ENCODE peak calls at places on chromosomes 11 and 22, in eight cellular contexts. One of them, this sample, is unnamed.

GRCh38 chr11:46643986-46644385 is 26.6 kb downstream of the ATG13 start:
- DNase-seq in uterus: no peak
- DNase-seq in spleen: no peak
- DNase-seq in lower leg skin: no peak
- DNase-seq in A549: no peak
- DNase-seq in IMR-90: no peak
- DNase-seq in endothelial cell of umbilical vein: no peak
- DNase-seq in thyroid gland: no peak
- DNase-seq in this sample: no peak

GRCh38 chr22:39519681-39520053 is 695 bp upstream of the ATF4 start:
- DNase-seq in spleen: no peak
- DNase-seq in uterus: peak
- DNase-seq in lower leg skin: peak
- DNase-seq in IMR-90: no peak
- DNase-seq in endothelial cell of umbilical vein: no peak
- DNase-seq in A549: peak
- DNase-seq in thyroid gland: peak
- DNase-seq in this sample: no peak

GRCh38 chr22:49062155-49063039 is 765.3 kb downstream of the BRD1 start:
- DNase-seq in thyroid gland: no peak
- DNase-seq in uterus: no peak
- DNase-seq in spleen: no peak
- DNase-seq in lower leg skin: no peak
- DNase-seq in IMR-90: no peak
- DNase-seq in A549: no peak
- DNase-seq in endothelial cell of umbilical vein: no peak
- DNase-seq in this sample: no peak

GRCh38 chr11:112509300-112509699 is 248.6 kb upstream of the PLET1 start:
- DNase-seq in IMR-90: no peak
- DNase-seq in endothelial cell of umbilical vein: no peak
- DNase-seq in thyroid gland: no peak
- DNase-seq in lower leg skin: no peak
- DNase-seq in uterus: no peak
- DNase-seq in A549: no peak
- DNase-seq in spleen: no peak
- DNase-seq in this sample: no peak

GRCh38 chr11:125502198-125502597 is 6.1 kb upstream of the FEZ1 start:
- DNase-seq in IMR-90: no peak
- DNase-seq in A549: no peak
- DNase-seq in uterus: no peak
- DNase-seq in lower leg skin: no peak
- DNase-seq in thyroid gland: no peak
- DNase-seq in endothelial cell of umbilical vein: no peak
- DNase-seq in spleen: no peak
- DNase-seq in this sample: no peak

GRCh38 chr11:82732734-82733443 is 775 bp downstream of the FAM181B start:
- DNase-seq in lower leg skin: no peak
- DNase-seq in endothelial cell of umbilical vein: peak
- DNase-seq in A549: no peak
- DNase-seq in spleen: peak
- DNase-seq in uterus: no peak
- DNase-seq in IMR-90: no peak
- DNase-seq in thyroid gland: peak
- DNase-seq in this sample: no peak

GRCh38 chr11:33560729-33561128 is 139.9 kb downstream of the C11orf91 start:
- DNase-seq in uterus: no peak
- DNase-seq in lower leg skin: no peak
- DNase-seq in spleen: no peak
- DNase-seq in IMR-90: no peak
- DNase-seq in endothelial cell of umbilical vein: no peak
- DNase-seq in A549: no peak
- DNase-seq in thyroid gland: no peak
- DNase-seq in this sample: no peak

GRCh38 chr22:36350751-36351594 is 36.8 kb downstream of the MYH9 start:
- DNase-seq in lower leg skin: no peak
- DNase-seq in uterus: no peak
- DNase-seq in spleen: no peak
- DNase-seq in thyroid gland: no peak
- DNase-seq in A549: peak
- DNase-seq in IMR-90: peak
- DNase-seq in endothelial cell of umbilical vein: peak
- DNase-seq in this sample: no peak

GRCh38 chr22:27504360-27504759 is 297.2 kb downstream of the MN1 start:
- DNase-seq in endothelial cell of umbilical vein: no peak
- DNase-seq in uterus: no peak
- DNase-seq in A549: no peak
- DNase-seq in IMR-90: no peak
- DNase-seq in thyroid gland: no peak
- DNase-seq in lower leg skin: no peak
- DNase-seq in spleen: no peak
- DNase-seq in this sample: no peak

GRCh38 chr11:88414981-88415391 is 77.5 kb upstream of the CTSC start:
- DNase-seq in thyroid gland: no peak
- DNase-seq in IMR-90: peak
- DNase-seq in A549: no peak
- DNase-seq in uterus: no peak
- DNase-seq in lower leg skin: no peak
- DNase-seq in spleen: no peak
- DNase-seq in endothelial cell of umbilical vein: peak
- DNase-seq in this sample: no peak

GRCh38 chr11:130002846-130003716 is 446 bp upstream of the PRDM10 start:
- DNase-seq in A549: peak
- DNase-seq in IMR-90: peak
- DNase-seq in lower leg skin: peak
- DNase-seq in uterus: peak
- DNase-seq in endothelial cell of umbilical vein: peak
- DNase-seq in thyroid gland: peak
- DNase-seq in spleen: peak
- DNase-seq in this sample: peak
- TF ChIP-seq POLR2A in A549: peak
- TF ChIP-seq POLR2A in IMR-90: peak
- TF ChIP-seq POLR2A in lower leg skin: no peak
- TF ChIP-seq POLR2A in uterus: peak
- TF ChIP-seq POLR2A in endothelial cell of umbilical vein: peak
- TF ChIP-seq POLR2A in thyroid gland: peak
- TF ChIP-seq POLR2A in spleen: no peak
- TF ChIP-seq POLR2A in this sample: peak

GRCh38 chr11:9384535-9385287 is at the start of gene IPO7:
- DNase-seq in spleen: peak
- DNase-seq in A549: peak
- DNase-seq in endothelial cell of umbilical vein: peak
- DNase-seq in IMR-90: peak
- DNase-seq in uterus: peak
- DNase-seq in thyroid gland: peak
- DNase-seq in lower leg skin: peak
- DNase-seq in this sample: peak

GRCh38 chr11:9386901-9387300 is 2.4 kb downstream of the IPO7 start:
- DNase-seq in thyroid gland: no peak
- DNase-seq in endothelial cell of umbilical vein: no peak
- DNase-seq in uterus: no peak
- DNase-seq in A549: no peak
- DNase-seq in IMR-90: no peak
- DNase-seq in spleen: no peak
- DNase-seq in lower leg skin: no peak
- DNase-seq in this sample: no peak

GRCh38 chr11:9386086-9386485 is 1.6 kb downstream of the IPO7 start:
- DNase-seq in A549: no peak
- DNase-seq in IMR-90: no peak
- DNase-seq in lower leg skin: no peak
- DNase-seq in uterus: no peak
- DNase-seq in thyroid gland: no peak
- DNase-seq in spleen: no peak
- DNase-seq in endothelial cell of umbilical vein: no peak
- DNase-seq in this sample: no peak

GRCh38 chr11:9380773-9381172 is 3.7 kb upstream of the IPO7 start:
- DNase-seq in lower leg skin: no peak
- DNase-seq in endothelial cell of umbilical vein: no peak
- DNase-seq in spleen: no peak
- DNase-seq in A549: no peak
- DNase-seq in thyroid gland: no peak
- DNase-seq in IMR-90: no peak
- DNase-seq in uterus: no peak
- DNase-seq in this sample: no peak

GRCh38 chr11:9385288-9385902 is 943 bp downstream of the IPO7 start:
- DNase-seq in IMR-90: no peak
- DNase-seq in spleen: no peak
- DNase-seq in lower leg skin: no peak
- DNase-seq in uterus: no peak
- DNase-seq in thyroid gland: no peak
- DNase-seq in endothelial cell of umbilical vein: no peak
- DNase-seq in A549: peak
- DNase-seq in this sample: peak
- TF ChIP-seq POLR2A in IMR-90: peak
- TF ChIP-seq POLR2A in spleen: no peak
- TF ChIP-seq POLR2A in lower leg skin: no peak
- TF ChIP-seq POLR2A in uterus: no peak
- TF ChIP-seq POLR2A in thyroid gland: no peak
- TF ChIP-seq POLR2A in endothelial cell of umbilical vein: no peak
- TF ChIP-seq POLR2A in A549: no peak
- TF ChIP-seq POLR2A in this sample: no peak

GRCh38 chr11:61829806-61830205 is 1.7 kb downstream of the FADS2 start:
- DNase-seq in spleen: no peak
- DNase-seq in thyroid gland: no peak
- DNase-seq in uterus: no peak
- DNase-seq in endothelial cell of umbilical vein: no peak
- DNase-seq in IMR-90: no peak
- DNase-seq in A549: no peak
- DNase-seq in lower leg skin: no peak
- DNase-seq in this sample: no peak

GRCh38 chr11:61828379-61828628 is 204 bp downstream of the FADS2 start:
- DNase-seq in endothelial cell of umbilical vein: no peak
- DNase-seq in thyroid gland: no peak
- DNase-seq in spleen: no peak
- DNase-seq in uterus: no peak
- DNase-seq in lower leg skin: no peak
- DNase-seq in IMR-90: no peak
- DNase-seq in A549: no peak
- DNase-seq in this sample: no peak

GRCh38 chr11:61826930-61827572 is 1.0 kb upstream of the FADS2 start:
- DNase-seq in spleen: peak
- DNase-seq in A549: no peak
- DNase-seq in IMR-90: no peak
- DNase-seq in uterus: peak
- DNase-seq in thyroid gland: no peak
- DNase-seq in endothelial cell of umbilical vein: no peak
- DNase-seq in lower leg skin: no peak
- DNase-seq in this sample: no peak

GRCh38 chr11:61828629-61829407 is 718 bp downstream of the FADS2 start:
- DNase-seq in IMR-90: no peak
- DNase-seq in lower leg skin: no peak
- DNase-seq in spleen: no peak
- DNase-seq in uterus: peak
- DNase-seq in A549: peak
- DNase-seq in thyroid gland: peak
- DNase-seq in endothelial cell of umbilical vein: peak
- DNase-seq in this sample: no peak

DNA sequence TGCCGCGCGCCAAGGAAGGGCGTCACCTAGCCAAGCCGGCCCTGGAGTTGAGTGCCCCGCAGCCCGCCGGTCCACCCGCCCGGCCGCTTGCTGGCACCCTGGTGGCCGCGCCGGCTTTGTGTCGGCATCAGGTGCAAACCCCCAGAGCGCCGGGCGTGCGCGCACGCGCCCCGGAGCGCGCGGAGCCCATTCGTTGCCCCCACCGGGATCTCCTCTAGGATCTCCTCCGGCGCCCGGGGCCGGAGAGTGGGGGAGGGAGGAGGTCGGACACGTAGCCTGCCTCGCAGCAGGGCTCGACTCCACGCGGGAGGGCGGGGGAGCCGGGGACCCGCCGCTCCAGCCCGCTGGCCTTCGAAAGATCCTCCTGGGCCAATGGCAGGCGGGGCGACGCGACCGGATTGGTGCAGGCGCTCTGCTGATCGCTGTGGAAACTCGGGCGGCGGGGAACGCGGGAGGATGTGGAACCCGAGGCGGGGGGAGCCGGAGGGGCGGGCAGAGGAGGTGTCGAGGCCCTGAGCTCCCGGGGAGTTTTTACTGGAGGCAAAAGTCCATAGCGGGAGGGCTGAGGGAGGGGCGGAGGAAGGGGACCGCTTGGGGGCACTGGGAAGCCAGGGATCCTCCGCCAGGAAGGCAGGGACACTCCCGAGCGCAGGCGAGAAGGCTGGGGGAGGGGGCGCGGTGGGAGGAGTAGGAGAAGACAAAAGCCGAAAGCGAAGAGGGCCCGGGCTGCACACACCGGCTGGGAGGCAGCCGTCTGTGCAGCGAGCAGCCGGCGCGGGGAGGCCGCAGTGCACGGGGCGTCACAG is at the start of gene FADS2:
- DNase-seq in uterus: peak
- DNase-seq in thyroid gland: peak
- DNase-seq in spleen: peak
- DNase-seq in lower leg skin: peak
- DNase-seq in endothelial cell of umbilical vein: peak
- DNase-seq in A549: peak
- DNase-seq in IMR-90: peak
- DNase-seq in this sample: no peak
- TF ChIP-seq POLR2A in uterus: peak
- TF ChIP-seq POLR2A in thyroid gland: peak
- TF ChIP-seq POLR2A in spleen: no peak
- TF ChIP-seq POLR2A in lower leg skin: no peak
- TF ChIP-seq POLR2A in endothelial cell of umbilical vein: no peak
- TF ChIP-seq POLR2A in A549: peak
- TF ChIP-seq POLR2A in IMR-90: peak
- TF ChIP-seq POLR2A in this sample: peak

DNA sequence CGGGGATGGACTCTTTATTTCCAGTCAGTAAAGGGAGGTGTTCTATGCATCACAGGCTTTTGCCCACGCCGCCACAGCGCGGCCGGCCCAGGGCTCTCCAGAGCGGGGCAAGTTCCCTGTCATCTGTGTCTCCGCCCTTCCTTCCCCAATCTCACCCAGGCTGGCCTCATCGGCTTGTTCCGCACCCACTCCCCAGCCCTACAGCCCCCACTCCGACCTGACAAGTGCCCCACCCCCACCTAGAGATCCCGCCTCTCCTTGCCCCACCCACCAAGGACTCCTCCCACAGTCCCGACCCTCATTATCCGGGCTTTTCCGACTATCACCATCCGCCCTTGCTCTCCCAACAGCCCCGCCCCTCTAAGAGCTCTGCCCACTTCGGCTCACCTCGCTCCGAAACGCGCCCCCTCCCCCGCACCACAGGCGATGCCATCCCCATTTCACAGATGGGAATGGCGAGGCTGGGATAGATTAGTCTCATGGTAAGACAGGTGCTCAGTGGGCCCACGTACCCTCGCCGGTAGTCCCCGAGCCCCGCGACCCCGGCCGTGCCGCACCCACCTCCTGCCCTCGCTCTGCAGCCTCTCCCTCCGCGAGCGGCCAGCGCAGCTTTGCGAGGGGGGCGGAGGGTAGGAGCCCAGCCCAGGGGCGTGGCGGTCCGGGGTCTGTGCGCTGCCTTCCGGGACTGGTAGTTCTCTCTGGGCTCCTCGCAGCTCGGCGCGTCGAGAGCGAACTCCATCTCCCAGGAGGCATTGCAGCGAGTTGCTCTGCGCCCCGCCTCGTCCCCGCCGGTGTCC is at the start of gene KCTD21:
- DNase-seq in spleen: peak
- DNase-seq in IMR-90: peak
- DNase-seq in uterus: peak
- DNase-seq in lower leg skin: peak
- DNase-seq in endothelial cell of umbilical vein: peak
- DNase-seq in thyroid gland: peak
- DNase-seq in A549: peak
- DNase-seq in this sample: peak
- TF ChIP-seq POLR2A in spleen: peak
- TF ChIP-seq POLR2A in IMR-90: peak
- TF ChIP-seq POLR2A in uterus: peak
- TF ChIP-seq POLR2A in lower leg skin: no peak
- TF ChIP-seq POLR2A in endothelial cell of umbilical vein: peak
- TF ChIP-seq POLR2A in thyroid gland: peak
- TF ChIP-seq POLR2A in A549: peak
- TF ChIP-seq POLR2A in this sample: peak

GRCh38 chr22:29837780-29838598 is at the start of gene ASCC2:
- DNase-seq in uterus: peak
- DNase-seq in IMR-90: peak
- DNase-seq in lower leg skin: peak
- DNase-seq in thyroid gland: peak
- DNase-seq in endothelial cell of umbilical vein: peak
- DNase-seq in A549: peak
- DNase-seq in spleen: peak
- DNase-seq in this sample: peak
- TF ChIP-seq POLR2A in uterus: peak
- TF ChIP-seq POLR2A in IMR-90: peak
- TF ChIP-seq POLR2A in lower leg skin: no peak
- TF ChIP-seq POLR2A in thyroid gland: peak
- TF ChIP-seq POLR2A in endothelial cell of umbilical vein: peak
- TF ChIP-seq POLR2A in A549: peak
- TF ChIP-seq POLR2A in spleen: no peak
- TF ChIP-seq POLR2A in this sample: peak

This sample was measured in H54.